ENCODE peak calls at places on chromosomes 6 and 20, in eight cellular contexts. K, B, F, I, V, P, Z and L are unnamed samples.

GRCh38 chr6:83008631-83009030 is 57.0 kb downstream of the UBE3D start:
- DNase-seq in V (no peak), B (no peak), P (no peak), I (no peak), Z (no peak), K (no peak), F (no peak), L (no peak)

GRCh38 chr20:39188264-39188765 is 226.2 kb downstream of the DHX35 start:
- DNase-seq in Z (no peak), B (no peak), I (no peak), F (no peak), V (no peak), K (no peak), P (no peak), L (no peak)

GRCh38 chr6:33061987-33062386 is 11.5 kb downstream of the HLA-DPA1 start:
- DNase-seq in B (no peak), V (no peak), F (no peak), I (no peak), K (no peak), Z (no peak), P (no peak), L (peak)

GRCh38 chr20:38473353-38473795 is 731 bp downstream of the RALGAPB start:
- DNase-seq in V (no peak), Z (no peak), F (no peak), P (no peak), B (no peak), K (no peak), I (no peak), L (peak)

GRCh38 chr20:57048027-57048869 is 218.2 kb downstream of the BMP7 start:
- DNase-seq in I (no peak), P (peak), K (no peak), F (no peak), Z (peak), B (no peak), V (peak), L (peak)

GRCh38 chr6:56040875-56041274 is 165.5 kb upstream of the BMP5 start:
- DNase-seq in F (no peak), V (no peak), B (no peak), Z (no peak), P (no peak), I (no peak), K (peak), L (no peak)

GRCh38 chr6:2111162-2111677 is 134.2 kb downstream of the GMDS start:
- DNase-seq in Z (no peak), V (no peak), F (no peak), B (no peak), I (peak), K (peak), P (no peak), L (no peak)

GRCh38 chr6:110491644-110492317 is 15.4 kb upstream of the SLC22A16 start:
- DNase-seq in F (no peak), B (no peak), Z (no peak), K (peak), P (no peak), I (no peak), V (no peak), L (peak)

GRCh38 chr6:13522639-13523038 is 35.2 kb upstream of the GFOD1 start:
- DNase-seq in I (no peak), P (no peak), F (no peak), B (no peak), Z (no peak), K (no peak), V (no peak), L (no peak)

GRCh38 chr20:47468290-47469050 is 33.2 kb upstream of the NCOA3 start:
- DNase-seq in K (no peak), P (no peak), Z (no peak), F (no peak), I (no peak), B (no peak), V (peak), L (peak)

GRCh38 chr6:123715243-123715863 is 78.6 kb upstream of the TRDN start:
- DNase-seq in B (no peak), V (no peak), Z (peak), P (no peak), K (peak), F (no peak), I (peak), L (peak)

GRCh38 chr6:7433211-7433610 is 43.6 kb downstream of the RIOK1 start:
- DNase-seq in P (no peak), Z (no peak), V (no peak), B (no peak), I (no peak), F (no peak), K (no peak), L (no peak)

GRCh38 chr6:75546401-75546800 is 52.8 kb upstream of the FILIP1 start:
- DNase-seq in P (no peak), B (no peak), V (no peak), K (peak), I (peak), Z (no peak), F (no peak), L (peak)

GRCh38 chr6:14260839-14261238 is 143.3 kb downstream of the CD83 start:
- DNase-seq in V (no peak), Z (no peak), F (no peak), P (no peak), I (no peak), B (no peak), K (no peak), L (no peak)

GRCh38 chr20:36493013-36493800 is 48.1 kb upstream of the MYL9 start:
- DNase-seq in F (no peak), B (no peak), P (no peak), I (no peak), V (no peak), Z (peak), K (no peak), L (peak)

GRCh38 chr20:52379723-52380336 is 188.3 kb upstream of the ZFP64 start:
- DNase-seq in K (no peak), B (peak), F (peak), P (peak), V (peak), Z (peak), I (peak), L (peak)

GRCh38 chr6:134995536-134995935 is 45.6 kb upstream of the ALDH8A1 start:
- DNase-seq in F (no peak), B (no peak), I (no peak), K (no peak), Z (no peak), P (no peak), V (no peak), L (peak)

GRCh38 chr6:4914412-4915159 is 89.3 kb downstream of the RPP40 start:
- DNase-seq in V (no peak), Z (no peak), P (peak), B (no peak), I (no peak), K (peak), F (no peak), L (no peak)

GRCh38 chr6:163494279-163494727 is 79.8 kb downstream of the QKI start:
- DNase-seq in Z (no peak), I (no peak), P (no peak), V (no peak), F (no peak), B (no peak), K (no peak), L (no peak)

GRCh38 chr6:152651986-152652385 is 14.8 kb upstream of the SYNE1 start:
- DNase-seq in P (no peak), F (no peak), B (no peak), I (no peak), Z (no peak), V (no peak), K (no peak), L (no peak)

GRCh38 chr20:62860924-62861691 is 514 bp downstream of the TCFL5 start:
- DNase-seq in P (no peak), B (peak), K (no peak), I (no peak), V (no peak), F (peak), Z (peak), L (peak)

GRCh38 chr20:37526839-37527637 is 638 bp downstream of the BLCAP start:
- DNase-seq in Z (peak), K (no peak), V (no peak), B (no peak), F (no peak), I (no peak), P (no peak), L (peak)

GRCh38 chr20:38021373-38021772 is 11.9 kb downstream of the TTI1 start:
- DNase-seq in F (no peak), P (no peak), V (no peak), K (no peak), B (no peak), Z (no peak), I (no peak), L (no peak)

GRCh38 chr6:111061493-111061892 is 25.8 kb upstream of the SLC16A10 start:
- DNase-seq in F (no peak), I (no peak), K (no peak), B (no peak), Z (no peak), P (no peak), V (no peak), L (no peak)

GRCh38 chr20:43840382-43841070 is 74.1 kb upstream of the TOX2 start:
- DNase-seq in P (no peak), B (peak), K (no peak), V (peak), Z (peak), F (no peak), I (peak), L (peak)